ENCODE peak calls at places on chromosomes 7 and 10, in six cellular contexts. Z is GM23248; Y is A549; K is stimulated activated naive CD8-positive, alpha-beta T cell treated with anti-CD3 and anti-CD28 coated beads, Interleukin-15, Interleukin-2, amounts not matched to agents 100 U/mL and 50 U/mL, for 24 hours; V is AG09309; H is effector CD4-positive, alpha-beta T cell. L is an unnamed sample.

GRCh38 chr10:29034592-29034991 is 254.3 kb upstream of the LYZL1 start:
- DNase-seq in Z (no peak), V (no peak), K (no peak), Y (no peak), H (no peak), L (no peak)

GRCh38 chr7:157541295-157541608 is 204.4 kb downstream of the DNAJB6 start:
- DNase-seq in Y (no peak), H (no peak), K (no peak), V (no peak), Z (no peak), L (no peak)

GRCh38 chr7:91342402-91342801 is 78.2 kb downstream of the FZD1 start:
- DNase-seq in Z (no peak), Y (no peak), V (no peak), H (no peak), K (no peak), L (no peak)

GRCh38 chr7:96303105-96303685 is 18.7 kb downstream of the SLC25A13 start:
- DNase-seq in Z (peak), Y (no peak), H (no peak), K (no peak), V (no peak), L (no peak)

GRCh38 chr10:43076311-43076875 is 476 bp upstream of the RET start:
- DNase-seq in V (no peak), Y (no peak), H (no peak), K (no peak), Z (peak), L (no peak)

GRCh38 chr7:96179863-96180262 is 142.0 kb downstream of the SLC25A13 start:
- DNase-seq in K (no peak), Z (no peak), V (no peak), Y (no peak), H (no peak), L (no peak)

GRCh38 chr10:71068811-71069411 is 143.5 kb upstream of the UNC5B start:
- DNase-seq in Y (peak), H (no peak), K (no peak), V (peak), Z (peak), L (no peak)

GRCh38 chr10:97454330-97455036 is 8.5 kb downstream of the ZDHHC16 start:
- DNase-seq in K (peak), V (no peak), Z (peak), H (no peak), Y (no peak), L (no peak)

GRCh38 chr10:126124044-126124443 is 227.7 kb downstream of the FANK1 start:
- DNase-seq in Y (no peak), V (no peak), Z (no peak), H (no peak), K (no peak), L (no peak)

L was measured in T-cell.